ENCODE peak calls at places on chromosomes 12 and 14, in five cellular contexts. X, Q, M, U and Z are unnamed samples.

GRCh38 chr14:65949711-65950516 is 536.3 kb upstream of the CCDC196 start:
- DNase-seq in U (peak; percentile 73), M (peak; percentile 39), X (peak; percentile 64), Q (peak; percentile 24), Z (no peak)

GRCh38 chr12:107236824-107237467 is 143.6 kb upstream of the CRY1 start:
- DNase-seq in X (no peak), U (no peak), Q (no peak), M (no peak), Z (no peak)

GRCh38 chr12:27462151-27462694 is 15.7 kb downstream of the SMCO2 start:
- DNase-seq in Q (peak; percentile 33), U (no peak), M (no peak), X (no peak), Z (no peak)

GRCh38 chr14:55707365-55707804 is 127.4 kb downstream of the KTN1 start:
- DNase-seq in U (no peak), M (no peak), Q (no peak), X (no peak), Z (no peak)

GRCh38 chr14:75370416-75371205 is 57.2 kb upstream of the JDP2 start:
- DNase-seq in U (no peak), M (no peak), Q (no peak), X (no peak), Z (no peak)

GRCh38 chr12:123902821-123903220 is 69.8 kb downstream of the CCDC92 start:
- DNase-seq in U (no peak), M (no peak), Q (no peak), X (no peak), Z (no peak)

GRCh38 chr12:87931764-87932163 is 97.4 kb downstream of the C12orf50 start:
- DNase-seq in U (no peak), M (no peak), X (no peak), Q (no peak), Z (no peak)

GRCh38 chr14:20477211-20477876 is 8.1 kb downstream of the PNP start:
- DNase-seq in M (no peak), Q (no peak), U (peak; percentile 81), X (peak; percentile 69), Z (no peak)

GRCh38 chr12:120936197-120936596 is 32.0 kb upstream of the SPPL3 start:
- DNase-seq in Q (no peak), M (no peak), X (no peak), U (no peak), Z (peak; percentile 28)

GRCh38 chr12:71164877-71165197 is 7.0 kb upstream of the TSPAN8 start:
- DNase-seq in Q (no peak), X (no peak), U (no peak), M (peak; percentile 48), Z (no peak)

GRCh38 chr12:5102261-5102789 is 58.6 kb downstream of the KCNA5 start:
- DNase-seq in Q (no peak), M (no peak), U (no peak), X (no peak), Z (no peak)

GRCh38 chr12:87812711-87813110 is 216.5 kb downstream of the C12orf50 start:
- DNase-seq in M (no peak), U (no peak), X (no peak), Q (no peak), Z (no peak)

GRCh38 chr12:10511756-10512355 is 6.2 kb downstream of the EIF2S3B start:
- DNase-seq in M (no peak), Q (no peak), U (no peak), X (no peak), Z (no peak)

GRCh38 chr14:68468437-68469207 is 324.2 kb downstream of the ZFP36L1 start:
- DNase-seq in Q (no peak), X (no peak), U (no peak), M (no peak), Z (no peak)

GRCh38 chr12:58026421-58026820 is 85.1 kb downstream of the ATP23 start:
- DNase-seq in U (no peak), Q (no peak), X (no peak), M (no peak), Z (no peak)

GRCh38 chr14:73680821-73681220 is 33.4 kb downstream of the PNMA1 start:
- DNase-seq in U (no peak), Q (no peak), X (no peak), M (no peak), Z (no peak)

GRCh38 chr14:76101980-76102379 is 49.7 kb upstream of the GPATCH2L start:
- DNase-seq in U (no peak), M (no peak), X (no peak), Q (no peak), Z (no peak)

GRCh38 chr14:59507063-59507751 is 22.9 kb downstream of the JKAMP start:
- DNase-seq in U (no peak), Q (peak; percentile 19), X (no peak), M (peak; percentile 83), Z (peak; percentile 56)

DNA sequence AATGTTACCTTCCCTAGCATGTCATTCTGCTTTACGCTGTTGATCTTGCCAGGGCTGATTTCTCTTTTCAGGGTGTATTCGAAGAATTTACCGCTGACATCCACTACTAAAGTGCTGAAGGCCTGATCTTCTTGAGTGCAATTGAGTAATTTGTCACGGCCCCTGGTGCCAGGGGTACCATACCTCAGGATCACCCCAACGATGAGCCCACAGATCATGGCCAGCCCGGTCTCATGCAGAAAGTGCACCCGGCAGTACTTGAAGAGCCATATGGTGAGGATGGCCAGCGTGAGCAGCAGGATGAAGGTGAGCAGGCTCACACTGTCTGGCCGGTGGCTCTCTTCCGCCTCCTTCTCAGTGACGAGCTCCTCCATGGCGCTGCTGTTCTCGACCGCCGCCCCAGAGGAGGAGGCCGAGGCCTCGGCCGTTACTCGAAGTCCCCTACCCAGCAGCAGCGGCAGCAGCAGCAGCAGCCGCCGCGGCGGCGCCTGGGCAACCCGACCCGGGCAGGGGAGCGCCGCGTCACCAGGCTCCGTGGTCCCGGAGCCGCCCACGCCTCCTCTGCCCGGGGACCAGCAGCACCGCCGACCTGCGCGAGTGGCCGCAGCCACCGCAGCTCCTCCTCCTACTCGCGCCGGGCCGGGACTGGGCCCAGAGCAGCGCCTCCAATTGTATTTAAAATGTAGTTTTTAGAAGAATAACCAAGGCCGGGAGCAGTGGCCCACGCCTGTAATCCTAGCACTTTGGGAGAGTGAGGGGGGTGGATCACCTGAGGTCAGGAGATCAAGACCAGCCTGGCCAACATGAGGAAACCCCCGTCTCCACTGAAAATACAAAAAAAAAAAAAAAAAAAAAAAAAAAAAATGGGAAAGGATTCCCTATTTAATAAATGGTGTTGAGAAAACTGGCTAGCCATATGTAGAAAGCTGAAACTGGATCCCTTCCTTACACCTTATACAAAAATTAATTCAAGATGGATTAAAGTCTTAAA is 58.5 kb upstream of the TMPO start:
- DNase-seq in U (peak; percentile 85), M (peak; percentile 28), Q (no peak), X (peak; percentile 73), Z (peak; percentile 90)
- H3K4me3 ChIP-seq in U (peak overlapping the region; percentile 50), M (peak overlapping the region; percentile 18), Q (peak overlapping the region; percentile 13), X (peak overlapping the region; percentile 51), Z (peak overlapping the region; percentile 2)

GRCh38 chr12:78666584-78666983 is 198.0 kb upstream of the SYT1 start:
- DNase-seq in M (no peak), X (no peak), U (no peak), Q (no peak), Z (no peak)
- H3K4me3 ChIP-seq in M (no peak overlapping the region), X (no peak overlapping the region), U (no peak overlapping the region), Q (no peak overlapping the region), Z (no peak overlapping the region)

GRCh38 chr14:89186850-89187376 is 230.1 kb downstream of the FOXN3 start:
- DNase-seq in U (no peak), M (no peak), X (no peak), Q (no peak), Z (peak; percentile 65)
- H3K4me3 ChIP-seq in U (no peak overlapping the region), M (no peak overlapping the region), X (no peak overlapping the region), Q (no peak overlapping the region), Z (no peak overlapping the region)

DNA sequence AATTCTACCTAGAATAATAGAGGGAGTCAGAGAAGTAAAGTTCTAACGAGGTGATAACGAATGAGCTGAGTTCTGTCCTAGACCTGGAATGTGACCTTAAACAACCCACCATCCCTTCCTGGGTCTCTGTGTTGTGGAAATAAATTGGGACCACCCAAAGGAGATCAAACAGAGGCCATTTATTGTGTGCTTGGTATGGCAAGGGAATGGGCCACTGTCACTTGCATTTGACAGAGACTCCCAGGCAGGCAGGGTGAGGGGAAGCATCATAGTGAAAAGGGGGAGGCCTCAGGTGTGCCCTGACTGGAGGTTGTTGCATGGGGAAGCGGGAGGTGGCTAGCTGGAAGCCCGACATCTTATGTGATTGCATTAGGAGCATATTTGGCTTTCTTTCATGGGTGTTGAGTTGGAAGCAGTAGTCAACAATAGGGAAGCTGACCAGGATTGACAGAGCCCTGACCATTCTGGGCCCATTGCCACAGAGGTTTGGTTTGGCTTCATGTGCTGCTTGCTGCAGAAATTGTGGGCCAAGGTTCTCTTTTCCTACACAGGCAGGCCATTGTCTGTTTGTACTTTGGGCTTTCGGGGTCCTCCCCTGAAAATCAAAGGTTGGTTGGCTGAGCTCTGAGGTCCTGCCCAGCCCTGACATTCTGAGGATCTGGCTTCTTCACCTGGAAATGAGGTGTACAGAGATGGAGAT is 17.6 kb upstream of the FAM181A start:
- DNase-seq in M (no peak), U (no peak), X (no peak), Q (no peak), Z (peak; percentile 24)
- H3K4me3 ChIP-seq in M (no peak overlapping the region), U (no peak overlapping the region), X (no peak overlapping the region), Q (no peak overlapping the region), Z (no peak overlapping the region)

GRCh38 chr14:99794156-99794780 is 1.1 kb downstream of the EML1 start:
- DNase-seq in U (no peak), Q (no peak), X (no peak), M (no peak), Z (no peak)
- H3K4me3 ChIP-seq in U (peak overlapping the region; percentile 48), Q (peak overlapping the region; percentile 25), X (peak overlapping the region; percentile 48), M (peak overlapping the region; percentile 31), Z (peak overlapping the region; percentile 96)